ENCODE peak calls at places on chromosomes 13 and 19, in four cellular contexts. One of them, this sample, is unnamed.

GRCh38 chr19:18735324-18735723 is 51.8 kb downstream of the CRTC1 start:
- DNase-seq in left lobe of liver: no peak
- DNase-seq in stimulated activated CD8-positive, alpha-beta memory T cell treated with anti-CD3 and anti-CD28 coated beads, Interleukin-2, amount 100 ng/mL, for 1 hour: no peak
- DNase-seq in sciatic nerve: no peak
- DNase-seq in this sample: no peak

GRCh38 chr13:106523566-106523965 is 11.9 kb downstream of the EFNB2 start:
- DNase-seq in left lobe of liver: no peak
- DNase-seq in stimulated activated CD8-positive, alpha-beta memory T cell treated with anti-CD3 and anti-CD28 coated beads, Interleukin-2, amount 100 ng/mL, for 1 hour: no peak
- DNase-seq in sciatic nerve: no peak
- DNase-seq in this sample: no peak

GRCh38 chr13:110916671-110917142 is 1.8 kb upstream of the ANKRD10 start:
- DNase-seq in left lobe of liver: no peak
- DNase-seq in stimulated activated CD8-positive, alpha-beta memory T cell treated with anti-CD3 and anti-CD28 coated beads, Interleukin-2, amount 100 ng/mL, for 1 hour: no peak
- DNase-seq in sciatic nerve: no peak
- DNase-seq in this sample: no peak

GRCh38 chr13:73273737-73274136 is 214.9 kb downstream of the KLF5 start:
- DNase-seq in left lobe of liver: no peak
- DNase-seq in stimulated activated CD8-positive, alpha-beta memory T cell treated with anti-CD3 and anti-CD28 coated beads, Interleukin-2, amount 100 ng/mL, for 1 hour: no peak
- DNase-seq in sciatic nerve: no peak
- DNase-seq in this sample: no peak

GRCh38 chr13:33662392-33662791 is 155.6 kb upstream of the RFC3 start:
- DNase-seq in left lobe of liver: no peak
- DNase-seq in stimulated activated CD8-positive, alpha-beta memory T cell treated with anti-CD3 and anti-CD28 coated beads, Interleukin-2, amount 100 ng/mL, for 1 hour: no peak
- DNase-seq in sciatic nerve: no peak
- DNase-seq in this sample: no peak

GRCh38 chr19:36152061-36152885 is at the start of gene COX7A1:
- DNase-seq in left lobe of liver: no peak
- DNase-seq in stimulated activated CD8-positive, alpha-beta memory T cell treated with anti-CD3 and anti-CD28 coated beads, Interleukin-2, amount 100 ng/mL, for 1 hour: no peak
- DNase-seq in sciatic nerve: peak
- DNase-seq in this sample: no peak

GRCh38 chr13:26614721-26615120 is 57.2 kb downstream of the WASF3 start:
- DNase-seq in left lobe of liver: no peak
- DNase-seq in stimulated activated CD8-positive, alpha-beta memory T cell treated with anti-CD3 and anti-CD28 coated beads, Interleukin-2, amount 100 ng/mL, for 1 hour: no peak
- DNase-seq in sciatic nerve: no peak
- DNase-seq in this sample: no peak

GRCh38 chr13:85362980-85363379 is 436.2 kb downstream of the SLITRK6 start:
- DNase-seq in left lobe of liver: no peak
- DNase-seq in stimulated activated CD8-positive, alpha-beta memory T cell treated with anti-CD3 and anti-CD28 coated beads, Interleukin-2, amount 100 ng/mL, for 1 hour: no peak
- DNase-seq in sciatic nerve: no peak
- DNase-seq in this sample: no peak

GRCh38 chr13:33472446-33472845 is 186.9 kb upstream of the STARD13 start:
- DNase-seq in left lobe of liver: no peak
- DNase-seq in stimulated activated CD8-positive, alpha-beta memory T cell treated with anti-CD3 and anti-CD28 coated beads, Interleukin-2, amount 100 ng/mL, for 1 hour: no peak
- DNase-seq in sciatic nerve: no peak
- DNase-seq in this sample: no peak

GRCh38 chr19:35843676-35844481 is 8.4 kb downstream of the NPHS1 start:
- DNase-seq in left lobe of liver: no peak
- DNase-seq in stimulated activated CD8-positive, alpha-beta memory T cell treated with anti-CD3 and anti-CD28 coated beads, Interleukin-2, amount 100 ng/mL, for 1 hour: no peak
- DNase-seq in sciatic nerve: no peak
- DNase-seq in this sample: no peak

GRCh38 chr19:31902821-31903220 is 442.6 kb upstream of the ZNF507 start:
- DNase-seq in left lobe of liver: no peak
- DNase-seq in stimulated activated CD8-positive, alpha-beta memory T cell treated with anti-CD3 and anti-CD28 coated beads, Interleukin-2, amount 100 ng/mL, for 1 hour: no peak
- DNase-seq in sciatic nerve: no peak
- DNase-seq in this sample: no peak

GRCh38 chr13:67258482-67258881 is 28.3 kb upstream of the PCDH9 start:
- DNase-seq in left lobe of liver: no peak
- DNase-seq in stimulated activated CD8-positive, alpha-beta memory T cell treated with anti-CD3 and anti-CD28 coated beads, Interleukin-2, amount 100 ng/mL, for 1 hour: no peak
- DNase-seq in sciatic nerve: no peak
- DNase-seq in this sample: no peak

This sample was measured in CD8-positive, alpha-beta T cell.